ENCODE peak calls at places on chromosomes 4 and X, in nine cellular contexts. X is bronchial epithelial cell; N is GM12878; B is C1 segment of cervical spinal cord; R is HEK293T; I is GM03348; V is colonic mucosa; O is Calu3; Y is stimulated activated CD4-positive, alpha-beta T cell treated with anti-CD3 and anti-CD28 coated beads, Interleukin-15, amount 100 ng/mL, for 24 hours. P is an unnamed sample.
A peak's percentile ranks its signal among the peaks of the same experiment; 100 is the strongest.

GRCh38 chrX:2145672-2146412 is 354.9 kb downstream of the DHRSX start:
- DNase-seq in X (no peak), V (no peak), N (no peak), B (no peak), O (no peak), Y (no peak), I (peak; percentile 44), R (no peak), P (no peak)

GRCh38 chr4:174217273-174218126 is 66.0 kb downstream of the FBXO8 start:
- DNase-seq in B (no peak), R (peak; percentile 36), N (no peak), X (no peak), V (no peak), O (peak; percentile 2), I (peak; percentile 71), Y (peak; percentile 26), P (no peak)

GRCh38 chrX:69027181-69028005 is 137.9 kb downstream of the PJA1 start:
- DNase-seq in V (no peak), N (no peak), O (no peak), I (no peak), Y (no peak), X (peak; percentile 96), R (peak; percentile 3), B (no peak), P (no peak)

GRCh38 chrX:1524874-1525582 is 12.0 kb downstream of the P2RY8 start:
- DNase-seq in R (no peak), Y (no peak), I (no peak), B (no peak), N (no peak), O (no peak), X (no peak), V (no peak), P (no peak)

GRCh38 chr4:7395635-7396034 is 39.1 kb downstream of the PSAPL1 start:
- DNase-seq in X (no peak), R (no peak), V (no peak), B (no peak), N (no peak), I (no peak), Y (no peak), O (no peak), P (no peak)

GRCh38 chr4:41346306-41347061 is 89.8 kb downstream of the UCHL1 start:
- DNase-seq in N (no peak), V (no peak), B (no peak), I (peak; percentile 47), O (no peak), Y (no peak), X (no peak), R (peak; percentile 15), P (no peak)

GRCh38 chrX:125378205-125378604 is 58.5 kb downstream of the TEX13C start:
- DNase-seq in Y (no peak), N (no peak), V (no peak), O (no peak), R (no peak), I (no peak), X (no peak), B (no peak), P (no peak)

GRCh38 chr4:72860766-72861165 is 208.8 kb downstream of the COX18 start:
- DNase-seq in V (no peak), R (no peak), X (no peak), O (no peak), N (no peak), Y (no peak), B (no peak), I (no peak), P (no peak)

GRCh38 chr4:76526585-76526990 is 91.6 kb downstream of the SHROOM3 start:
- DNase-seq in X (peak; percentile 64), N (no peak), O (peak; percentile 44), B (no peak), R (no peak), I (peak; percentile 45), V (peak; percentile 44), Y (no peak), P (no peak)

GRCh38 chr4:114287079-114287696 is 307.7 kb upstream of the ARSJ start:
- DNase-seq in N (no peak), B (no peak), R (no peak), V (peak; percentile 67), Y (no peak), X (peak; percentile 94), I (no peak), O (peak; percentile 5), P (no peak)

GRCh38 chr4:181911420-181911819 is 331.8 kb upstream of the TENM3 start:
- DNase-seq in X (no peak), N (no peak), Y (no peak), R (no peak), V (no peak), I (peak; percentile 33), O (no peak), B (no peak), P (no peak)

GRCh38 chr4:6727081-6727942 is 11.3 kb downstream of the BLOC1S4 start:
- DNase-seq in R (no peak), I (no peak), V (no peak), N (no peak), Y (no peak), X (no peak), B (peak; percentile 89), O (no peak), P (no peak)

GRCh38 chr4:76095568-76095967 is 21.1 kb downstream of the ART3 start:
- DNase-seq in N (no peak), R (no peak), O (no peak), X (peak; percentile 72), Y (no peak), B (no peak), I (no peak), V (no peak), P (no peak)

GRCh38 chr4:54676062-54676461 is 18.3 kb downstream of the KIT start:
- DNase-seq in V (no peak), I (no peak), X (no peak), B (no peak), O (no peak), R (no peak), Y (no peak), N (no peak), P (no peak)

GRCh38 chrX:133350751-133351150 is 64.5 kb downstream of the GPC4 start:
- DNase-seq in X (peak; percentile 2), Y (no peak), O (peak; percentile 2), V (peak; percentile 20), R (no peak), N (no peak), B (no peak), I (no peak), P (peak; percentile 80)

GRCh38 chrX:75230296-75230695 is 43.6 kb upstream of the UPRT start:
- DNase-seq in V (no peak), Y (no peak), X (no peak), I (no peak), R (no peak), O (no peak), B (no peak), N (no peak), P (no peak)

GRCh38 chrX:70313503-70313902 is 23.6 kb downstream of the KIF4A start:
- DNase-seq in N (no peak), O (no peak), X (no peak), R (no peak), Y (no peak), I (peak; percentile 14), V (no peak), B (no peak), P (no peak)

GRCh38 chrX:685120-686032 is 54.8 kb downstream of the SHOX start:
- DNase-seq in Y (no peak), I (no peak), O (no peak), V (no peak), X (no peak), N (no peak), R (no peak), B (no peak), P (no peak)

GRCh38 chr4:15961778-15962510 is 1.0 kb downstream of the FGFBP2 start:
- DNase-seq in N (no peak), Y (no peak), X (no peak), O (no peak), I (no peak), R (no peak), V (no peak), B (no peak), P (no peak)

GRCh38 chr4:43471950-43472349 is 579.4 kb downstream of the GRXCR1 start:
- DNase-seq in B (no peak), N (no peak), R (no peak), Y (no peak), O (no peak), V (no peak), I (no peak), X (no peak), P (no peak)

GRCh38 chr4:159390648-159391047 is 287.8 kb downstream of the RAPGEF2 start:
- DNase-seq in N (no peak), V (no peak), B (no peak), X (peak; percentile 99), Y (no peak), I (peak; percentile 44), R (no peak), O (peak; percentile 56), P (no peak)

GRCh38 chr4:149933883-149934282 is 118.2 kb upstream of the IQCM start:
- DNase-seq in Y (no peak), B (no peak), R (no peak), N (no peak), O (no peak), X (no peak), V (no peak), I (peak; percentile 67), P (no peak)

GRCh38 chrX:110315541-110315940 is 2.3 kb downstream of the AMMECR1 start:
- DNase-seq in R (no peak), B (no peak), I (no peak), O (no peak), V (no peak), X (no peak), N (peak; percentile 36), Y (no peak), P (no peak)

GRCh38 chrX:23742174-23742692 is 843 bp downstream of the ACOT9 start:
- DNase-seq in N (no peak), R (peak; percentile 45), O (peak; percentile 13), V (peak; percentile 35), B (no peak), I (peak; percentile 71), X (peak; percentile 69), Y (peak; percentile 7), P (peak; percentile 80)